ENCODE peak calls at places on chromosomes 3 and 15, in ten cellular contexts. One of them, this sample, is unnamed.

GRCh38 chr3:65033577-65033976 is 345.8 kb upstream of the ADAMTS9 start:
- DNase-seq in GOT3: no peak
- DNase-seq in stimulated activated naive B cell treated with anti-CD40 and anti-IgM and Interleukin-4, amounts not matched to agents 10 μg/mL and 1 μg/mL and 100 μg/mL, for 72 hours: no peak
- DNase-seq in GM10248: no peak
- DNase-seq in RWPE1: no peak
- DNase-seq in AML-193: no peak
- DNase-seq in SHP77: no peak
- DNase-seq in ACHN: peak
- DNase-seq in T-helper 2 cell: no peak
- DNase-seq in NCI-H345: no peak
- DNase-seq in this sample: no peak

GRCh38 chr3:125121246-125122010 is 65.6 kb upstream of the HEG1 start:
- DNase-seq in T-helper 2 cell: peak
- DNase-seq in RWPE1: no peak
- DNase-seq in GM10248: peak
- DNase-seq in ACHN: no peak
- DNase-seq in NCI-H345: no peak
- DNase-seq in stimulated activated naive B cell treated with anti-CD40 and anti-IgM and Interleukin-4, amounts not matched to agents 10 μg/mL and 1 μg/mL and 100 μg/mL, for 72 hours: no peak
- DNase-seq in SHP77: no peak
- DNase-seq in GOT3: no peak
- DNase-seq in AML-193: no peak
- DNase-seq in this sample: no peak

GRCh38 chr15:95446854-95447253 is 883.6 kb upstream of the NR2F2 start:
- DNase-seq in ACHN: no peak
- DNase-seq in RWPE1: no peak
- DNase-seq in GOT3: no peak
- DNase-seq in NCI-H345: no peak
- DNase-seq in T-helper 2 cell: peak
- DNase-seq in SHP77: no peak
- DNase-seq in stimulated activated naive B cell treated with anti-CD40 and anti-IgM and Interleukin-4, amounts not matched to agents 10 μg/mL and 1 μg/mL and 100 μg/mL, for 72 hours: no peak
- DNase-seq in GM10248: no peak
- DNase-seq in AML-193: peak
- DNase-seq in this sample: no peak

GRCh38 chr3:41328916-41329315 is 129.6 kb downstream of the CTNNB1 start:
- DNase-seq in NCI-H345: no peak
- DNase-seq in SHP77: no peak
- DNase-seq in AML-193: no peak
- DNase-seq in GM10248: no peak
- DNase-seq in GOT3: no peak
- DNase-seq in T-helper 2 cell: no peak
- DNase-seq in ACHN: no peak
- DNase-seq in stimulated activated naive B cell treated with anti-CD40 and anti-IgM and Interleukin-4, amounts not matched to agents 10 μg/mL and 1 μg/mL and 100 μg/mL, for 72 hours: no peak
- DNase-seq in RWPE1: no peak
- DNase-seq in this sample: no peak

GRCh38 chr3:71168961-71169411 is 414.5 kb downstream of the FOXP1 start:
- DNase-seq in GOT3: no peak
- DNase-seq in ACHN: no peak
- DNase-seq in SHP77: peak
- DNase-seq in T-helper 2 cell: no peak
- DNase-seq in RWPE1: no peak
- DNase-seq in AML-193: no peak
- DNase-seq in stimulated activated naive B cell treated with anti-CD40 and anti-IgM and Interleukin-4, amounts not matched to agents 10 μg/mL and 1 μg/mL and 100 μg/mL, for 72 hours: no peak
- DNase-seq in NCI-H345: no peak
- DNase-seq in GM10248: no peak
- DNase-seq in this sample: no peak

GRCh38 chr3:25291524-25291923 is 136.5 kb upstream of the RARB start:
- DNase-seq in RWPE1: no peak
- DNase-seq in GM10248: no peak
- DNase-seq in stimulated activated naive B cell treated with anti-CD40 and anti-IgM and Interleukin-4, amounts not matched to agents 10 μg/mL and 1 μg/mL and 100 μg/mL, for 72 hours: no peak
- DNase-seq in T-helper 2 cell: no peak
- DNase-seq in NCI-H345: no peak
- DNase-seq in AML-193: no peak
- DNase-seq in GOT3: no peak
- DNase-seq in ACHN: no peak
- DNase-seq in SHP77: no peak
- DNase-seq in this sample: no peak

GRCh38 chr15:55344206-55344605 is 25.2 kb downstream of the PIGB start:
- DNase-seq in RWPE1: no peak
- DNase-seq in NCI-H345: no peak
- DNase-seq in GM10248: no peak
- DNase-seq in SHP77: no peak
- DNase-seq in GOT3: no peak
- DNase-seq in stimulated activated naive B cell treated with anti-CD40 and anti-IgM and Interleukin-4, amounts not matched to agents 10 μg/mL and 1 μg/mL and 100 μg/mL, for 72 hours: no peak
- DNase-seq in AML-193: no peak
- DNase-seq in ACHN: no peak
- DNase-seq in T-helper 2 cell: no peak
- DNase-seq in this sample: no peak

GRCh38 chr3:184158394-184158793 is 3.2 kb downstream of the DVL3 start:
- DNase-seq in ACHN: no peak
- DNase-seq in AML-193: no peak
- DNase-seq in GOT3: no peak
- DNase-seq in stimulated activated naive B cell treated with anti-CD40 and anti-IgM and Interleukin-4, amounts not matched to agents 10 μg/mL and 1 μg/mL and 100 μg/mL, for 72 hours: no peak
- DNase-seq in RWPE1: no peak
- DNase-seq in T-helper 2 cell: no peak
- DNase-seq in GM10248: no peak
- DNase-seq in NCI-H345: no peak
- DNase-seq in SHP77: no peak
- DNase-seq in this sample: no peak

GRCh38 chr15:68054658-68055223 is 626 bp downstream of the PIAS1 start:
- DNase-seq in GM10248: no peak
- DNase-seq in stimulated activated naive B cell treated with anti-CD40 and anti-IgM and Interleukin-4, amounts not matched to agents 10 μg/mL and 1 μg/mL and 100 μg/mL, for 72 hours: no peak
- DNase-seq in ACHN: peak
- DNase-seq in GOT3: no peak
- DNase-seq in SHP77: peak
- DNase-seq in RWPE1: peak
- DNase-seq in NCI-H345: peak
- DNase-seq in T-helper 2 cell: peak
- DNase-seq in AML-193: peak
- DNase-seq in this sample: peak

GRCh38 chr3:129718201-129718600 is 111.7 kb upstream of the PLXND1 start:
- DNase-seq in AML-193: no peak
- DNase-seq in SHP77: no peak
- DNase-seq in RWPE1: no peak
- DNase-seq in GM10248: no peak
- DNase-seq in GOT3: no peak
- DNase-seq in stimulated activated naive B cell treated with anti-CD40 and anti-IgM and Interleukin-4, amounts not matched to agents 10 μg/mL and 1 μg/mL and 100 μg/mL, for 72 hours: no peak
- DNase-seq in NCI-H345: no peak
- DNase-seq in ACHN: no peak
- DNase-seq in T-helper 2 cell: no peak
- DNase-seq in this sample: no peak

GRCh38 chr3:173078525-173078924 is 62.5 kb downstream of the SPATA16 start:
- DNase-seq in NCI-H345: no peak
- DNase-seq in GM10248: no peak
- DNase-seq in RWPE1: no peak
- DNase-seq in SHP77: no peak
- DNase-seq in AML-193: no peak
- DNase-seq in GOT3: no peak
- DNase-seq in ACHN: no peak
- DNase-seq in T-helper 2 cell: no peak
- DNase-seq in stimulated activated naive B cell treated with anti-CD40 and anti-IgM and Interleukin-4, amounts not matched to agents 10 μg/mL and 1 μg/mL and 100 μg/mL, for 72 hours: no peak
- DNase-seq in this sample: no peak

GRCh38 chr3:81816473-81817260 is 55.2 kb upstream of the GBE1 start:
- DNase-seq in ACHN: peak
- DNase-seq in T-helper 2 cell: peak
- DNase-seq in RWPE1: no peak
- DNase-seq in GOT3: no peak
- DNase-seq in NCI-H345: no peak
- DNase-seq in stimulated activated naive B cell treated with anti-CD40 and anti-IgM and Interleukin-4, amounts not matched to agents 10 μg/mL and 1 μg/mL and 100 μg/mL, for 72 hours: peak
- DNase-seq in AML-193: no peak
- DNase-seq in SHP77: peak
- DNase-seq in GM10248: peak
- DNase-seq in this sample: no peak

GRCh38 chr3:122908251-122908650 is 113.4 kb downstream of the SLC49A4 start:
- DNase-seq in NCI-H345: no peak
- DNase-seq in GOT3: no peak
- DNase-seq in stimulated activated naive B cell treated with anti-CD40 and anti-IgM and Interleukin-4, amounts not matched to agents 10 μg/mL and 1 μg/mL and 100 μg/mL, for 72 hours: no peak
- DNase-seq in ACHN: no peak
- DNase-seq in SHP77: no peak
- DNase-seq in AML-193: no peak
- DNase-seq in T-helper 2 cell: no peak
- DNase-seq in GM10248: no peak
- DNase-seq in RWPE1: no peak
- DNase-seq in this sample: no peak

GRCh38 chr15:77650285-77650684 is 17.6 kb upstream of the LINGO1 start:
- DNase-seq in SHP77: peak
- DNase-seq in ACHN: peak
- DNase-seq in RWPE1: no peak
- DNase-seq in GM10248: no peak
- DNase-seq in NCI-H345: no peak
- DNase-seq in AML-193: no peak
- DNase-seq in stimulated activated naive B cell treated with anti-CD40 and anti-IgM and Interleukin-4, amounts not matched to agents 10 μg/mL and 1 μg/mL and 100 μg/mL, for 72 hours: no peak
- DNase-seq in GOT3: no peak
- DNase-seq in T-helper 2 cell: no peak
- DNase-seq in this sample: no peak

GRCh38 chr15:60346653-60347052 is 51.1 kb downstream of the ANXA2 start:
- DNase-seq in stimulated activated naive B cell treated with anti-CD40 and anti-IgM and Interleukin-4, amounts not matched to agents 10 μg/mL and 1 μg/mL and 100 μg/mL, for 72 hours: no peak
- DNase-seq in AML-193: no peak
- DNase-seq in GM10248: no peak
- DNase-seq in RWPE1: no peak
- DNase-seq in SHP77: no peak
- DNase-seq in NCI-H345: no peak
- DNase-seq in ACHN: no peak
- DNase-seq in T-helper 2 cell: no peak
- DNase-seq in GOT3: no peak
- DNase-seq in this sample: no peak

GRCh38 chr15:54388746-54389145 is 410.5 kb downstream of the UNC13C start:
- DNase-seq in NCI-H345: no peak
- DNase-seq in RWPE1: no peak
- DNase-seq in GOT3: no peak
- DNase-seq in ACHN: peak
- DNase-seq in stimulated activated naive B cell treated with anti-CD40 and anti-IgM and Interleukin-4, amounts not matched to agents 10 μg/mL and 1 μg/mL and 100 μg/mL, for 72 hours: no peak
- DNase-seq in AML-193: no peak
- DNase-seq in GM10248: no peak
- DNase-seq in SHP77: no peak
- DNase-seq in T-helper 2 cell: no peak
- DNase-seq in this sample: no peak

GRCh38 chr15:82132742-82133141 is 86.9 kb upstream of the MEX3B start:
- DNase-seq in SHP77: no peak
- DNase-seq in stimulated activated naive B cell treated with anti-CD40 and anti-IgM and Interleukin-4, amounts not matched to agents 10 μg/mL and 1 μg/mL and 100 μg/mL, for 72 hours: no peak
- DNase-seq in T-helper 2 cell: no peak
- DNase-seq in ACHN: peak
- DNase-seq in NCI-H345: no peak
- DNase-seq in RWPE1: peak
- DNase-seq in GM10248: no peak
- DNase-seq in AML-193: no peak
- DNase-seq in GOT3: no peak
- DNase-seq in this sample: no peak